ENCODE peak calls at places on chromosomes 7 and 10, in five cellular contexts. M is A549; W is CD4-positive, CD25-positive, alpha-beta regulatory T cell; X is neural progenitor cell; H is breast epithelium. U is an unnamed sample.

GRCh38 chr10:25017247-25017590 is 807 bp downstream of the THNSL1 start:
- DNase-seq in M (no peak), W (peak; percentile 32), X (peak; percentile 63), H (no peak), U (no peak)

GRCh38 chr7:54632696-54633095 is 90.5 kb downstream of the VSTM2A start:
- DNase-seq in M (no peak), W (no peak), X (no peak), H (no peak), U (no peak)

GRCh38 chr7:13407911-13408310 is 581.6 kb downstream of the ETV1 start:
- DNase-seq in M (no peak), W (no peak), X (peak; percentile 33), H (no peak), U (no peak)

GRCh38 chr10:127018298-127018650 is 113.0 kb downstream of the DOCK1 start:
- DNase-seq in M (no peak), W (no peak), X (no peak), H (no peak), U (no peak)

GRCh38 chr10:218753-219152 is 83.5 kb downstream of the ZMYND11 start:
- DNase-seq in M (no peak), W (no peak), X (no peak), H (no peak), U (no peak)

GRCh38 chr10:23095966-23096813 is 811 bp downstream of the MSRB2 start:
- DNase-seq in M (peak; percentile 34), W (peak; percentile 30), X (peak; percentile 54), H (peak; percentile 54), U (peak; percentile 30)

GRCh38 chr10:86585037-86585725 is 63.6 kb upstream of the WAPL start:
- DNase-seq in M (peak; percentile 73), W (peak; percentile 73), X (peak; percentile 86), H (peak; percentile 68), U (peak; percentile 23)

GRCh38 chr10:95818663-95819062 is 62.7 kb downstream of the ENTPD1 start:
- DNase-seq in M (no peak), W (no peak), X (no peak), H (no peak), U (no peak)

GRCh38 chr7:102064361-102065025 is 222.2 kb upstream of the SH2B2 start:
- DNase-seq in M (peak; percentile 68), W (no peak), X (no peak), H (peak; percentile 51), U (no peak)

GRCh38 chr7:64314493-64315020 is 796 bp downstream of the ZNF736 start:
- DNase-seq in M (no peak), W (no peak), X (no peak), H (no peak), U (no peak)

GRCh38 chr7:556837-557555 is 37.4 kb upstream of the PDGFA start:
- DNase-seq in M (no peak), W (no peak), X (no peak), H (no peak), U (no peak)

GRCh38 chr10:127012071-127012768 is 107.0 kb downstream of the DOCK1 start:
- DNase-seq in M (no peak), W (no peak), X (no peak), H (no peak), U (no peak)

GRCh38 chr10:27474741-27475140 is 29.4 kb upstream of the RAB18 start:
- DNase-seq in M (no peak), W (no peak), X (no peak), H (no peak), U (no peak)

GRCh38 chr10:122044045-122044661 is 55.2 kb downstream of the TACC2 start:
- DNase-seq in M (no peak), W (no peak), X (peak; percentile 57), H (no peak), U (no peak)

DNA sequence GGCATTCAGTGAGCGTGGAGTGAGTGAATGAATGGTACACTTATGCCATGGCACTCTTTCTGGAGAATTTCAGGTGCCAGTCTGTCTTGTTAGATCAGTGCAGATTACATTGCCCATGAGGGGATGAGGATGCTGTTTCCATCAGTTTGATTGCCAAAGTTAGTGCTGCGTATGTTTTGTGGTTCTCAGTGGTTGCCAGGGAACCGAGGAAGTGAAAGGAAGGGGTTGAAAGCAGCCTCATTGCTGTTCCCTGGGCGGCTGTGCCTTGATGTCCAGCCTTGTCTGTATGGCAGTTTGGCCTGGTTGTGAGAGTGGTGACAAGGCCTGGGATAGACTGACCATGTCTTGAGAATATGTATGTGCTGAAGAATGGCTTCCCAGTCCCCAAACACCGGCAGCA is 30.2 kb downstream of the WBP1L start:
- DNase-seq in M (no peak), W (no peak), X (no peak), H (no peak), U (no peak)
- H3K27ac ChIP-seq in M (no peak overlapping the region), W (no peak overlapping the region), X (no peak overlapping the region), H (peak overlapping the region; percentile 92), U (peak overlapping the region; percentile 99)

GRCh38 chr7:3588341-3588740 is 287.3 kb downstream of the SDK1 start:
- DNase-seq in M (no peak), W (no peak), X (no peak), H (no peak), U (no peak)
- H3K4me1 ChIP-seq in M (no peaks in the 10 kb centered on the region), W (no peaks in the 10 kb centered on the region), X (peaks cover 38% of the 10 kb centered on the region), H (no peaks in the 10 kb centered on the region), U (no peaks in the 10 kb centered on the region)

GRCh38 chr10:68364101-68364886 is 31.6 kb upstream of the PBLD start:
- DNase-seq in M (no peak), W (no peak), X (no peak), H (no peak), U (no peak)
- H3K27ac ChIP-seq in M (no peak overlapping the region), W (no peak overlapping the region), X (no peak overlapping the region), H (no peak overlapping the region), U (no peak overlapping the region)

DNA sequence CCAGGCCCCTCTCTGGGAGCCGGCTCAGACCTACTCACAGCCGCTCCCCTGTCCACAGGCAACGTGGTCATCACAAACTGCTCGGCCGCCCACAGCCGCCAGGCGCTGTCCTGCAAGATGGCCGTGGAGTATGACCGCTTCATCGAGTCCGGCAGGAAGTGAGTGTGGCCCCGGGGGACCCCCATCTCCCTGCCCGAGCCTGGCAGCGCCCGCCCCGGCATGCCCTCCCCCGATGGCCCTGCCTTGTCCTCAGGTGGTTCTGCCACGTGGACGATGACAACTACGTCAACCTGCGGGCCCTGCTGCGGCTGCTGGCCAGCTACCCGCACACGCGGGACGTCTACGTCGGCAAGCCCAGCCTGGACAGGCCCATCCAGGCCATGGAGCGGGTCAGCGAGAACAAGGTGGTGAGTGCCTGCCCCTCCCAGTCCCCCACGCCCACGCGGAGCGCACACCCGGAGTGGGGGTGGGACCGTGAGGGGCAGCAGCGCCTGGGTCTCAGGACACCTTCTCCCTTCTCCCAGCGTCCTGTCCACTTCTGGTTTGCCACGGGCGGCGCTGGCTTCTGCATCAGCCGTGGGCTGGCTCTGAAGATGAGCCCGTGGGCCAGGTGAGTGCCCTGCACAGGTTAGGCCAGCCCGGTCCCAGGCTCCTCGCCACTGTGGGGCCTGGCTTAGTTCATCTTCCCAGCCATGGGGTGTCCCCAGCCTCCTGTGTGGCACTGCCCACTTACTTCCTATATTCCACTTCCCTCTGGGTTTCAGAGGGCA is 5.8 kb downstream of the LFNG start:
- DNase-seq in M (no peak), W (no peak), X (no peak), H (no peak), U (no peak)
- H3K4me1 ChIP-seq in M (peaks cover 100% of the 10 kb centered on the region), W (peaks cover 92% of the 10 kb centered on the region), X (peaks cover 45% of the 10 kb centered on the region), H (peaks cover 58% of the 10 kb centered on the region), U (peaks cover 29% of the 10 kb centered on the region)

DNA sequence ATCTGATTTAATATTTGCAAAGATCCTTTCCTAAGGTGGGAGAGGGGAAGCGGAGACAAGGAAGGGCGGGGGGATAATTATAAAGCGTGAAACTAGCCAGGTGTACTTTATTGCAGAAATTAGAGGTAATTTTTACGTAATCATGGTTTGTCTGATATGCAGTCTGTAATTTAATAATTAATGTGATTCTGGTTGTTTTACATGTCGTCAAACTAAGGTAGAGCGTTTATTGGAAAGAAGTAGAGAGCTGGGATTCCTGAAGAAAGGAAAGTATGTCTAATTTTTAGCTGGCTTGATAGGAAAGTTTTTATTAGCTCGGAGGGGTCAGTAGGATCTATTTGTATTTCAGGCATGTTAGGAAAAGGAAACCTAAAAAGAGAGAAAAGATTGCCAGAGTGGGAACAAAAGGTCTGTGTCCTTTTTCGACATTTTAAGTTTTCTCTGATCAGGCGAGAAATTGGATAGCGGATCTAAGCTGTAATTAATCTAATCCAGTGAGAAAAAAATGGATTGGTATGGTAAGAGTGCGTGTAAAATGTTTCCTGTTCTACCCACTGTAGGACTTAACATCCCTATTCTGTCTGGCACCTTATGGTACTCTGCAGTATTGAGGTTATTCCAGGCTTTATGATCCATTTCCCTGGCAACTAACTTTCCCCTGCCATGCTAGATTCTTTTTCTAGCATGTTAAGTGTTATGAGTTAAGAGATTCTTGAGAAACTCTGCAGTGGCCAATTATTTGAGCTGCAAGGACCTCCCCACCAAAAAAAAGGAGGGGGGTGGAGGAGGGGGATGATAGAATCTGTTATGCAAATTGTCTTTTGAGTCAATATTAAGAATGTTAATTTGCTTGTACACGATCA is 1.4 kb downstream of the CELF2 start:
- DNase-seq in M (no peak), W (no peak), X (no peak), H (no peak), U (no peak)
- H3K27ac ChIP-seq in M (no peak overlapping the region), W (no peak overlapping the region), X (no peak overlapping the region), H (peak overlapping the region; percentile 83), U (no peak overlapping the region)

DNA sequence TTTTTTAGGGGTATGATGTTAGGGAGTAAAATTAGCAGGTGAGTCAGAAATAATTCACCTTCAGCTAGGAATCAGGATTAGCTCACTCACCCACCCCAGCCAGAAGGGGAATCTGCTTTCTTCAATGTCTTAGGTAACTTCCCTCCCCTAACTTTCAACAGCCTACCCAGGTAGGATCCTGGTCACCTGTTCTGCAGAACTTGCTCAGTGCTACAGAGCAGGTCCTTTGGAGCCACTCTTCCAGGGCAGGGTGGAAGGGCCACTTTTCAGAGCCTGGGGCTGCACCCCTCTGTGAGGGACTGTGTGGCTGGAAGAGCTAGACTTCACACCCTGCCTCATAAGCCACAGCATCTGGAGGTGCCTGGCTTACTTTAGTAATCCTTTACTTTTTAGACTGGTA is 58.1 kb downstream of the SHH start:
- DNase-seq in M (no peak), W (no peak), X (no peak), H (no peak), U (no peak)
- H3K4me1 ChIP-seq in M (no peaks in the 10 kb centered on the region), W (peaks cover 14% of the 10 kb centered on the region), X (peaks cover 22% of the 10 kb centered on the region), H (no peaks in the 10 kb centered on the region), U (peaks cover 14% of the 10 kb centered on the region)

GRCh38 chr10:78980354-78980753 is 88.4 kb upstream of the ZMIZ1 start:
- DNase-seq in M (no peak), W (no peak), X (no peak), H (no peak), U (no peak)

GRCh38 chr10:78976825-78977760 is 91.7 kb upstream of the ZMIZ1 start:
- DNase-seq in M (no peak), W (no peak), X (no peak), H (no peak), U (no peak)

GRCh38 chr10:78980815-78981214 is 88.0 kb upstream of the ZMIZ1 start:
- DNase-seq in M (no peak), W (no peak), X (no peak), H (no peak), U (no peak)

GRCh38 chr10:78979938-78980337 is 88.8 kb upstream of the ZMIZ1 start:
- DNase-seq in M (no peak), W (no peak), X (no peak), H (no peak), U (no peak)

DNA sequence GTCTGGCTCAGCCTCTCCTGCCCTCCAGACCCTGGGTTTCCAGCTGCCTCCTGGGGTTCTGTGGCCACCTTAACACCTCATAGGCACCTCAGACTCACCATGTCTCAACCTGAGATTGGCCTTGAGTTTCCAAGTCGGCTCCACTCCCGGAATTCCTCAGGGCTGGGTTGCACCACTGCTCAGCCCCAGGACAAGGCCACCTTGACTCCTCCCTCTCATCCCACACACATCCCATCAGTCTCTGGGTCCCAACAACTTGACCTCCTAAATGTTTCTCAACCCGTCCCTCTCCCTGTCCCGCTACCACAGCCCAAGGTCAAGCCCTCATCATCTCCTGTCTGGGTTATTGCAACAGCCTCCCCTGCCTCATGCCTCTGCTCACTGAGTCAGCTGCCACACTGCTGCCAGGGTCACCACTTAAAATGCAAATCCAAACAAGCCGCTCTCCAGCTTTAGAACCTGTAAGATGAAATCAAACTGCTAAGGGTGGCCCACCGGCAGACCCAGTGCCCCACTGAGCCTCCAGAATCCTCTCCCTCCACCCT is 90.9 kb upstream of the ZMIZ1 start:
- DNase-seq in M (peak; percentile 62), W (no peak), X (no peak), H (no peak), U (no peak)
- H3K27ac ChIP-seq in M (peak overlapping the region; percentile 96), W (no peak overlapping the region), X (no peak overlapping the region), H (peak overlapping the region; percentile 63), U (no peak overlapping the region)

U was measured in thoracic aorta.